ENCODE peak calls at places on chromosomes 5 and 9, in five cellular contexts. W is small intestine, G is GM23248, H is tibial nerve, D is lung. X is an unnamed sample. For H3K4me1, the result is how much of the 10 kb centered on the place peaks cover.

GRCh38 chr9:20640331-20641187 is 18.3 kb upstream of the MLLT3 start:
- DNase-seq in W (peak), G (peak), H (peak), D (no peak), X (peak)

GRCh38 chr5:151680944-151681427 is 5.7 kb downstream of the SPARC start:
- DNase-seq in W (no peak), G (peak), H (no peak), D (no peak), X (no peak)

GRCh38 chr9:114003756-114004155 is 74.3 kb downstream of the AMBP start:
- DNase-seq in W (no peak), G (no peak), H (peak), D (no peak), X (no peak)

GRCh38 chr5:60195083-60195482 is 301.6 kb upstream of the PDE4D start:
- DNase-seq in W (no peak), G (no peak), H (no peak), D (no peak), X (no peak)

GRCh38 chr5:140642718-140643117 is 3.5 kb downstream of the TMCO6 start:
- DNase-seq in W (no peak), G (peak), H (peak), D (no peak), X (no peak)

GRCh38 chr9:26369096-26369495 is 523.5 kb downstream of the CAAP1 start:
- DNase-seq in W (no peak), G (peak), H (no peak), D (no peak), X (peak)

GRCh38 chr5:1511651-1512540 is 11.9 kb downstream of the LPCAT1 start:
- DNase-seq in W (no peak), G (peak), H (no peak), D (peak), X (peak)

GRCh38 chr9:136787690-136788400 is 3.3 kb upstream of the TMEM141 start:
- DNase-seq in W (peak), G (peak), H (peak), D (peak), X (no peak)

GRCh38 chr5:173581408-173582197 is 34.8 kb downstream of the BOD1 start:
- DNase-seq in W (peak), G (peak), H (no peak), D (peak), X (no peak)

GRCh38 chr5:124907098-124907644 is 160.7 kb upstream of the ZNF608 start:
- DNase-seq in W (no peak), G (no peak), H (no peak), D (no peak), X (no peak)

GRCh38 chr9:126879288-126879687 is 18.8 kb downstream of the ZBTB34 start:
- DNase-seq in W (no peak), G (no peak), H (no peak), D (no peak), X (no peak)

GRCh38 chr9:37471942-37472679 is 6.9 kb upstream of the ZBTB5 start:
- DNase-seq in W (peak), G (peak), H (peak), D (no peak), X (peak)

GRCh38 chr5:172867761-172868435 is 33.8 kb downstream of the ERGIC1 start:
- DNase-seq in W (no peak), G (peak), H (no peak), D (no peak), X (no peak)

GRCh38 chr5:77873239-77873638 is 97.1 kb upstream of the TBCA start:
- DNase-seq in W (no peak), G (no peak), H (no peak), D (no peak), X (no peak)

GRCh38 chr9:77876091-77876490 is 155.5 kb downstream of the GNAQ start:
- DNase-seq in W (peak), G (peak), H (no peak), D (no peak), X (no peak)

GRCh38 chr9:101140728-101141127 is 112.2 kb downstream of the PLPPR1 start:
- DNase-seq in W (no peak), G (no peak), H (no peak), D (no peak), X (no peak)

GRCh38 chr5:158812381-158812780 is 287.3 kb downstream of the EBF1 start:
- DNase-seq in W (no peak), G (no peak), H (no peak), D (no peak), X (no peak)

GRCh38 chr5:75337366-75338021 is 474 bp downstream of the HMGCR start:
- DNase-seq in W (peak), G (peak), H (peak), D (peak), X (no peak)

GRCh38 chr9:114264806-114265550 is 57.9 kb upstream of the ORM1 start:
- DNase-seq in W (no peak), G (no peak), H (no peak), D (peak), X (no peak)

GRCh38 chr5:10545084-10545483 is 18.8 kb upstream of the ANKRD33B start:
- DNase-seq in W (no peak), G (no peak), H (no peak), D (no peak), X (no peak)

GRCh38 chr5:148778891-148779290 is 47.5 kb upstream of the ADRB2 start:
- DNase-seq in W (no peak), G (peak), H (no peak), D (no peak), X (no peak)

GRCh38 chr9:135573124-135573523 is 11.6 kb downstream of the PAEP start:
- DNase-seq in W (no peak), G (no peak), H (no peak), D (no peak), X (no peak)

GRCh38 chr9:121720311-121720991 is 69.0 kb downstream of the DAB2IP start:
- DNase-seq in W (peak), G (peak), H (no peak), D (no peak), X (peak)

GRCh38 chr5:133895979-133896378 is 72.4 kb downstream of the C5orf15 start:
- DNase-seq in W (no peak), G (no peak), H (no peak), D (no peak), X (peak)

GRCh38 chr9:136078498-136079011 is 16.5 kb downstream of the NACC2 start:
- DNase-seq in W (no peak), G (no peak), H (no peak), D (no peak), X (no peak)

GRCh38 chr5:16934669-16935068 is 1.4 kb downstream of the MYO10 start:
- DNase-seq in W (peak), G (peak), H (no peak), D (no peak), X (peak)

GRCh38 chr5:91225848-91226686 is 157.1 kb downstream of the ARRDC3 start:
- DNase-seq in W (peak), G (no peak), H (no peak), D (peak), X (peak)

GRCh38 chr5:60679816-60680215 is 20.1 kb downstream of the DEPDC1B start:
- DNase-seq in W (no peak), G (no peak), H (no peak), D (no peak), X (no peak)

GRCh38 chr5:30574761-30575160 is 618.7 kb upstream of the CDH6 start:
- DNase-seq in W (no peak), G (no peak), H (no peak), D (no peak), X (no peak)

GRCh38 chr5:136686192-136686872 is 321.0 kb upstream of the TRPC7 start:
- DNase-seq in W (peak), G (peak), H (no peak), D (no peak), X (peak)

GRCh38 chr5:54305737-54306136 is 4.6 kb downstream of the ARL15 start:
- DNase-seq in W (no peak), G (no peak), H (no peak), D (no peak), X (no peak)

GRCh38 chr5:124841829-124842712 is 95.6 kb upstream of the ZNF608 start:
- DNase-seq in W (no peak), G (peak), H (no peak), D (no peak), X (peak)

GRCh38 chr5:92991681-92992472 is 589.1 kb downstream of the NR2F1-AS1 start:
- DNase-seq in W (no peak), G (peak), H (no peak), D (no peak), X (peak)

GRCh38 chr5:100840364-100840763 is 62.7 kb downstream of the ST8SIA4 start:
- DNase-seq in W (no peak), G (peak), H (no peak), D (no peak), X (peak)

GRCh38 chr9:73200694-73201432 is 49.2 kb downstream of the ANXA1 start:
- DNase-seq in W (peak), G (peak), H (no peak), D (no peak), X (no peak)

GRCh38 chr9:92960561-92961290 is 13.4 kb downstream of the FGD3 start:
- DNase-seq in W (no peak), G (no peak), H (no peak), D (no peak), X (no peak)

GRCh38 chr9:79705704-79706103 is 133.9 kb downstream of the TLE4 start:
- DNase-seq in W (no peak), G (no peak), H (no peak), D (no peak), X (no peak)
- H3K27ac ChIP-seq in W (no peak), G (no peak), H (no peak), D (no peak), X (no peak)

DNA sequence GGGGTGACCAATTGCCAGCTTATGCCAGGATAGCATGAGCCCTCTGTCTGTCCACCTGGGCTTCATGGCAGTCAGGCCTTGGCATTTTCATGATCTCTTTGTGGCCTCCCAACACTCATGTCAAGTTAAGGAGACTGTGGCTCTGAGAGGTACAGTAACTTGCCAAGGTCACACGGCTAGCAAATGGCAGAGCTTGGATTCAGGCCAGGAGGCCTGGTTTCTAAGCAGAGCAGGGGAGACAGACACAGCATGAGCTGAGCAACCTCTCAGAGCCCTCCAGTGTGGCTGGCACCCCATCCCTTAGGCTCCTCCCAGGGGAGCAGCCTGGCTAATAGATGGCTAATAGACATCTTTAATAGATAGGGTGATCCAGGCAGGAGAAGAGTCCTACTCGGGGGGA is 4.0 kb downstream of the SYNPO start:
- DNase-seq in W (no peak), G (no peak), H (no peak), D (no peak), X (no peak)
- H3K4me1 ChIP-seq in W (under half), G (half or more), H (half or more), D (under half), X (under half)

GRCh38 chr9:83986223-83986622 is 5.6 kb downstream of the RMI1 start:
- DNase-seq in W (no peak), G (no peak), H (no peak), D (no peak), X (no peak)
- H3K27ac ChIP-seq in W (no peak), G (no peak), H (no peak), D (no peak), X (no peak)

GRCh38 chr9:91416086-91416712 is 7.4 kb downstream of the NFIL3 start:
- DNase-seq in W (no peak), G (peak), H (no peak), D (no peak), X (peak)

GRCh38 chr9:91415290-91415689 is 8.3 kb downstream of the NFIL3 start:
- DNase-seq in W (no peak), G (no peak), H (no peak), D (no peak), X (no peak)

GRCh38 chr9:91420471-91421021 is 3.1 kb downstream of the NFIL3 start:
- DNase-seq in W (no peak), G (peak), H (no peak), D (no peak), X (no peak)

GRCh38 chr9:91419222-91420191 is 4.1 kb downstream of the NFIL3 start:
- DNase-seq in W (peak), G (peak), H (peak), D (peak), X (no peak)

GRCh38 chr9:91417602-91418218 is 5.9 kb downstream of the NFIL3 start:
- DNase-seq in W (no peak), G (peak), H (no peak), D (no peak), X (no peak)
- H3K4me1 ChIP-seq in W (under half), G (half or more), H (under half), D (under half), X (under half)

GRCh38 chr9:86946712-86947145 is 577 bp downstream of the GAS1 start:
- DNase-seq in W (peak), G (peak), H (peak), D (peak), X (no peak)

GRCh38 chr9:86944974-86945867 is 2.1 kb downstream of the GAS1 start:
- DNase-seq in W (peak), G (peak), H (no peak), D (peak), X (no peak)

GRCh38 chr9:86947146-86948081 is at the start of gene GAS1:
- DNase-seq in W (peak), G (peak), H (peak), D (peak), X (peak)

GRCh38 chr9:86945868-86946711 is 1.2 kb downstream of the GAS1 start:
- DNase-seq in W (peak), G (peak), H (peak), D (peak), X (no peak)

DNA sequence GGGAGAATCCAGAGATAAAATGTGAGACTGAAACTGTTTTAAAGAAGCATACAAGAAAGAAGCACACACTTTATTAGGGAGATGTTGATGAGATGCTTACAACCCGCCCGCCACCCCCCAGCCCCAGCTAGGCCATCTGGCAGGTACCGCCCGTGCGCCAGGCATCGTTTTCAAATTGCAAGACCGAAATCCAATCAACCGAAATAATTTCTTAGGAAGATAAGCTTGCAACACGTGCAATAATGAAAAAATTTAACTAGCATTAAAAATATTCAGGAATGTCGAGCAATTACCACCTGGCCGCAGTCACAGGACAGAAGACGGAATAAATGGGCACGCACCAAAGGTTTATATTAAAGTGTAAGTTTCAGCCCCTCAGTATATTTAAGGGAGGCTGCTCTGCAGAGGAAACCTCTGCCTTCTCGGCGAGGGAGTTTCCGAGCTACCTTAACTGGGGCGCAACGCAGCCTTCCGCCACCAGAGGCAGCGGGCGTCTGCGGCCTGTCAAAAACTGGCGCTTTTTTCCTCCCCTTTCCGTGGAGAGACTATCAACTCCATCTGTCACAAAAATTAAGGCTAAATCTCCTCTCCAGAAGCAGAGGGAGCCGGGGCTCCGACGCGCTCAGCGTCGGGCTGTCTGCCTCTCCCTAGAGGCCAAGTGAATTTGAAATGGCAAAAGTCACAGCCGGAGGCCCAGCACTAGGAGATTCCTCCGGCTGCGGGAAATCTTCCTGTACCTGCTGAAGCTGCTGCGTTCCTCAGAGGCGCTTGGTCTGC is 1.0 kb upstream of the GAS1 start:
- DNase-seq in W (peak), G (peak), H (peak), D (peak), X (peak)
- H3K27ac ChIP-seq in W (no peak), G (peak), H (peak), D (peak), X (peak)

GRCh38 chr9:89529243-89530030 is 31.5 kb upstream of the SEMA4D start:
- DNase-seq in W (peak), G (no peak), H (no peak), D (no peak), X (no peak)
- H3K4me1 ChIP-seq in W (under half), G (under half), H (under half), D (under half), X (under half)

DNA sequence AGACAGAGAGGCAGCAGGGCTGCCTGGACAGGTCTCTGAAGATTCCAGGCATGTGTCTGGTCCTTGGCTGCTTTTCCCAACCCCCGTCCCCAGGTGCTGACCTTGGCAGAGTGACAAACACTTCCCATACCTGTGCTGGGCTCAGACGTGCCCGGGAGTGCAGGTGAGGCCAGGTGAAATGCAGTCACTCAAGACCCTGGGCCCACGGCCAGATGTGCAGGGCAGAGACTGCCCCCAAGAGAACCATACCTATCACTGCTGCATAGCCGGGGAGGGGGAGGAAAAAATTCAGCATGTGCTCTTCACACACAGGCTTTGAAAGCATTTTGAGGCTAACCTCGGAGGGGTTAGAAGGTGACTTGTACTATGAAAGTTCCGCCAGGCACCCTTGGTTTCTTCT is 22.6 kb downstream of the CCNJL start:
- DNase-seq in W (no peak), G (no peak), H (no peak), D (peak), X (peak)
- H3K27ac ChIP-seq in W (no peak), G (no peak), H (no peak), D (peak), X (no peak)

GRCh38 chr5:108295588-108296368 is 86.1 kb downstream of the FBXL17 start:
- DNase-seq in W (peak), G (peak), H (no peak), D (no peak), X (peak)
- H3K4me1 ChIP-seq in W (under half), G (under half), H (under half), D (under half), X (under half)

GRCh38 chr5:142872795-142873194 is 102.6 kb downstream of the ARHGAP26 start:
- DNase-seq in W (peak), G (peak), H (no peak), D (no peak), X (peak)
- H3K27ac ChIP-seq in W (peak), G (no peak), H (no peak), D (peak), X (peak)

X was measured in foreskin keratinocyte.